ENCODE peak calls at places on chromosomes 5 and 9, in eight cellular contexts. One of them, this sample, is unnamed. For H3K36me3, the result is how much of the 10 kb centered on the place peaks cover.

GRCh38 chr5:135243194-135244191 is 155.5 kb downstream of the MACROH2A1 start:
- DNase-seq in aorta: no peak
- DNase-seq in PC-3: no peak
- DNase-seq in CD4-positive, alpha-beta memory T cell: no peak
- DNase-seq in CD4-positive, CD25-positive, alpha-beta regulatory T cell: no peak
- DNase-seq in right atrium auricular region: peak
- DNase-seq in spleen: peak
- DNase-seq in tibial artery: peak
- DNase-seq in this sample: no peak

GRCh38 chr5:150022163-150022540 is 21.6 kb downstream of the HMGXB3 start:
- DNase-seq in aorta: no peak
- DNase-seq in PC-3: peak
- DNase-seq in CD4-positive, alpha-beta memory T cell: no peak
- DNase-seq in CD4-positive, CD25-positive, alpha-beta regulatory T cell: no peak
- DNase-seq in right atrium auricular region: no peak
- DNase-seq in spleen: no peak
- DNase-seq in tibial artery: no peak
- DNase-seq in this sample: no peak

GRCh38 chr5:75509956-75510355 is 1.5 kb downstream of the CERT1 start:
- DNase-seq in aorta: no peak
- DNase-seq in PC-3: peak
- DNase-seq in CD4-positive, alpha-beta memory T cell: no peak
- DNase-seq in CD4-positive, CD25-positive, alpha-beta regulatory T cell: peak
- DNase-seq in right atrium auricular region: no peak
- DNase-seq in spleen: no peak
- DNase-seq in tibial artery: peak
- DNase-seq in this sample: peak

GRCh38 chr5:113109344-113109743 is 132.7 kb downstream of the DCP2 start:
- DNase-seq in aorta: no peak
- DNase-seq in PC-3: no peak
- DNase-seq in CD4-positive, alpha-beta memory T cell: no peak
- DNase-seq in CD4-positive, CD25-positive, alpha-beta regulatory T cell: no peak
- DNase-seq in right atrium auricular region: no peak
- DNase-seq in spleen: no peak
- DNase-seq in tibial artery: no peak
- DNase-seq in this sample: no peak

GRCh38 chr5:124641154-124641792 is 105.2 kb downstream of the ZNF608 start:
- DNase-seq in aorta: no peak
- DNase-seq in PC-3: no peak
- DNase-seq in CD4-positive, alpha-beta memory T cell: no peak
- DNase-seq in CD4-positive, CD25-positive, alpha-beta regulatory T cell: no peak
- DNase-seq in right atrium auricular region: no peak
- DNase-seq in spleen: no peak
- DNase-seq in tibial artery: no peak
- DNase-seq in this sample: no peak

GRCh38 chr5:169229342-169229892 is 71.5 kb downstream of the SLIT3 start:
- DNase-seq in aorta: no peak
- DNase-seq in PC-3: no peak
- DNase-seq in CD4-positive, alpha-beta memory T cell: no peak
- DNase-seq in CD4-positive, CD25-positive, alpha-beta regulatory T cell: no peak
- DNase-seq in right atrium auricular region: no peak
- DNase-seq in spleen: no peak
- DNase-seq in tibial artery: no peak
- DNase-seq in this sample: no peak

GRCh38 chr9:2013688-2014087 is 1.5 kb upstream of the SMARCA2 start:
- DNase-seq in aorta: no peak
- DNase-seq in PC-3: no peak
- DNase-seq in CD4-positive, alpha-beta memory T cell: no peak
- DNase-seq in CD4-positive, CD25-positive, alpha-beta regulatory T cell: no peak
- DNase-seq in right atrium auricular region: no peak
- DNase-seq in spleen: no peak
- DNase-seq in tibial artery: no peak
- DNase-seq in this sample: no peak

GRCh38 chr5:150904479-150905311 is at the start of gene ZNF300:
- DNase-seq in aorta: peak
- DNase-seq in PC-3: no peak
- DNase-seq in CD4-positive, alpha-beta memory T cell: peak
- DNase-seq in CD4-positive, CD25-positive, alpha-beta regulatory T cell: peak
- DNase-seq in right atrium auricular region: peak
- DNase-seq in spleen: peak
- DNase-seq in tibial artery: peak
- DNase-seq in this sample: peak

GRCh38 chr5:114038756-114039155 is 323.1 kb upstream of the KCNN2 start:
- DNase-seq in aorta: no peak
- DNase-seq in PC-3: no peak
- DNase-seq in CD4-positive, alpha-beta memory T cell: no peak
- DNase-seq in CD4-positive, CD25-positive, alpha-beta regulatory T cell: no peak
- DNase-seq in right atrium auricular region: no peak
- DNase-seq in spleen: no peak
- DNase-seq in tibial artery: no peak
- DNase-seq in this sample: no peak

GRCh38 chr5:31361234-31361633 is 167.7 kb downstream of the CDH6 start:
- DNase-seq in aorta: no peak
- DNase-seq in PC-3: peak
- DNase-seq in CD4-positive, alpha-beta memory T cell: no peak
- DNase-seq in CD4-positive, CD25-positive, alpha-beta regulatory T cell: no peak
- DNase-seq in right atrium auricular region: no peak
- DNase-seq in spleen: no peak
- DNase-seq in tibial artery: no peak
- DNase-seq in this sample: no peak

GRCh38 chr5:56003633-56004032 is 8.9 kb upstream of the IL6ST start:
- DNase-seq in aorta: no peak
- DNase-seq in PC-3: no peak
- DNase-seq in CD4-positive, alpha-beta memory T cell: no peak
- DNase-seq in CD4-positive, CD25-positive, alpha-beta regulatory T cell: no peak
- DNase-seq in right atrium auricular region: no peak
- DNase-seq in spleen: no peak
- DNase-seq in tibial artery: no peak
- DNase-seq in this sample: no peak

GRCh38 chr5:131495536-131496399 is 139.3 kb downstream of the RAPGEF6 start:
- DNase-seq in aorta: no peak
- DNase-seq in PC-3: no peak
- DNase-seq in CD4-positive, alpha-beta memory T cell: no peak
- DNase-seq in CD4-positive, CD25-positive, alpha-beta regulatory T cell: no peak
- DNase-seq in right atrium auricular region: no peak
- DNase-seq in spleen: no peak
- DNase-seq in tibial artery: no peak
- DNase-seq in this sample: no peak

GRCh38 chr5:77972545-77973252 is 196.6 kb upstream of the TBCA start:
- DNase-seq in aorta: no peak
- DNase-seq in PC-3: no peak
- DNase-seq in CD4-positive, alpha-beta memory T cell: no peak
- DNase-seq in CD4-positive, CD25-positive, alpha-beta regulatory T cell: peak
- DNase-seq in right atrium auricular region: no peak
- DNase-seq in spleen: peak
- DNase-seq in tibial artery: no peak
- DNase-seq in this sample: no peak

GRCh38 chr5:113147537-113147936 is 170.9 kb downstream of the DCP2 start:
- DNase-seq in aorta: no peak
- DNase-seq in PC-3: no peak
- DNase-seq in CD4-positive, alpha-beta memory T cell: no peak
- DNase-seq in CD4-positive, CD25-positive, alpha-beta regulatory T cell: no peak
- DNase-seq in right atrium auricular region: no peak
- DNase-seq in spleen: no peak
- DNase-seq in tibial artery: no peak
- DNase-seq in this sample: no peak

GRCh38 chr9:92686954-92687353 is 17.0 kb upstream of the IPPK start:
- DNase-seq in aorta: no peak
- DNase-seq in PC-3: peak
- DNase-seq in CD4-positive, alpha-beta memory T cell: no peak
- DNase-seq in CD4-positive, CD25-positive, alpha-beta regulatory T cell: peak
- DNase-seq in right atrium auricular region: no peak
- DNase-seq in spleen: no peak
- DNase-seq in tibial artery: no peak
- DNase-seq in this sample: no peak

DNA sequence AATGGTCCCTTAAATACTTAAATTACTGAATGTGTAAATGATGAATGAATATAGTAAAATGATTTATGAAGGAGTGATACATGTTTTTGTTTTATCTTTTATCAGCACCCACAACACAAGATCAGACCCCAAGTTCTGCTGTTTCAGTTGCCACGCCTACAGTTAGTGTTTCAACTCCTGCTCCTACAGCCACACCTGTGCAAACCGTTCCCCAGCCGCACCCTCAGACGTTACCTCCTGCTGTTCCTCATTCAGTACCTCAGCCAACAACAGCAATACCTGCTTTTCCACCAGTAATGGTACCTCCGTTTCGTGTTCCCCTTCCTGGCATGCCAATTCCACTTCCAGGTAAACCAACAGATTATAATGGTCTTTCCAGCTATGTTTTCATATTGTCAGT is 16.3 kb downstream of the TCERG1 start:
- DNase-seq in aorta: no peak
- DNase-seq in PC-3: no peak
- DNase-seq in CD4-positive, alpha-beta memory T cell: no peak
- DNase-seq in CD4-positive, CD25-positive, alpha-beta regulatory T cell: no peak
- DNase-seq in right atrium auricular region: no peak
- DNase-seq in spleen: no peak
- DNase-seq in tibial artery: no peak
- DNase-seq in this sample: no peak
- H3K36me3 ChIP-seq in aorta: under half
- H3K36me3 ChIP-seq in PC-3: half or more
- H3K36me3 ChIP-seq in CD4-positive, alpha-beta memory T cell: half or more
- H3K36me3 ChIP-seq in CD4-positive, CD25-positive, alpha-beta regulatory T cell: half or more
- H3K36me3 ChIP-seq in right atrium auricular region: under half
- H3K36me3 ChIP-seq in spleen: half or more
- H3K36me3 ChIP-seq in tibial artery: half or more
- H3K36me3 ChIP-seq in this sample: half or more

GRCh38 chr9:108884701-108885100 is 22.6 kb downstream of the ACTL7A start:
- DNase-seq in aorta: no peak
- DNase-seq in PC-3: no peak
- DNase-seq in CD4-positive, alpha-beta memory T cell: no peak
- DNase-seq in CD4-positive, CD25-positive, alpha-beta regulatory T cell: no peak
- DNase-seq in right atrium auricular region: no peak
- DNase-seq in spleen: no peak
- DNase-seq in tibial artery: no peak
- DNase-seq in this sample: no peak
- H3K36me3 ChIP-seq in aorta: under half
- H3K36me3 ChIP-seq in PC-3: under half
- H3K36me3 ChIP-seq in CD4-positive, alpha-beta memory T cell: under half
- H3K36me3 ChIP-seq in CD4-positive, CD25-positive, alpha-beta regulatory T cell: under half
- H3K36me3 ChIP-seq in right atrium auricular region: under half
- H3K36me3 ChIP-seq in spleen: half or more
- H3K36me3 ChIP-seq in tibial artery: half or more
- H3K36me3 ChIP-seq in this sample: under half

GRCh38 chr9:124290053-124290581 is 32.4 kb downstream of the NEK6 start:
- DNase-seq in aorta: no peak
- DNase-seq in PC-3: no peak
- DNase-seq in CD4-positive, alpha-beta memory T cell: no peak
- DNase-seq in CD4-positive, CD25-positive, alpha-beta regulatory T cell: no peak
- DNase-seq in right atrium auricular region: no peak
- DNase-seq in spleen: peak
- DNase-seq in tibial artery: no peak
- DNase-seq in this sample: no peak
- H3K36me3 ChIP-seq in aorta: under half
- H3K36me3 ChIP-seq in PC-3: under half
- H3K36me3 ChIP-seq in CD4-positive, alpha-beta memory T cell: under half
- H3K36me3 ChIP-seq in CD4-positive, CD25-positive, alpha-beta regulatory T cell: under half
- H3K36me3 ChIP-seq in right atrium auricular region: under half
- H3K36me3 ChIP-seq in spleen: under half
- H3K36me3 ChIP-seq in tibial artery: under half
- H3K36me3 ChIP-seq in this sample: under half

GRCh38 chr5:138528744-138529469 is 14.1 kb downstream of the ETF1 start:
- DNase-seq in aorta: no peak
- DNase-seq in PC-3: no peak
- DNase-seq in CD4-positive, alpha-beta memory T cell: no peak
- DNase-seq in CD4-positive, CD25-positive, alpha-beta regulatory T cell: no peak
- DNase-seq in right atrium auricular region: no peak
- DNase-seq in spleen: no peak
- DNase-seq in tibial artery: no peak
- DNase-seq in this sample: no peak
- H3K36me3 ChIP-seq in aorta: under half
- H3K36me3 ChIP-seq in PC-3: under half
- H3K36me3 ChIP-seq in CD4-positive, alpha-beta memory T cell: under half
- H3K36me3 ChIP-seq in CD4-positive, CD25-positive, alpha-beta regulatory T cell: under half
- H3K36me3 ChIP-seq in right atrium auricular region: under half
- H3K36me3 ChIP-seq in spleen: half or more
- H3K36me3 ChIP-seq in tibial artery: under half
- H3K36me3 ChIP-seq in this sample: half or more

GRCh38 chr9:136915632-136916329 is 28.8 kb downstream of the FBXW5 start:
- DNase-seq in aorta: no peak
- DNase-seq in PC-3: no peak
- DNase-seq in CD4-positive, alpha-beta memory T cell: no peak
- DNase-seq in CD4-positive, CD25-positive, alpha-beta regulatory T cell: no peak
- DNase-seq in right atrium auricular region: no peak
- DNase-seq in spleen: no peak
- DNase-seq in tibial artery: no peak
- DNase-seq in this sample: no peak
- H3K36me3 ChIP-seq in aorta: under half
- H3K36me3 ChIP-seq in PC-3: under half
- H3K36me3 ChIP-seq in CD4-positive, alpha-beta memory T cell: half or more
- H3K36me3 ChIP-seq in CD4-positive, CD25-positive, alpha-beta regulatory T cell: half or more
- H3K36me3 ChIP-seq in right atrium auricular region: under half
- H3K36me3 ChIP-seq in spleen: half or more
- H3K36me3 ChIP-seq in tibial artery: half or more
- H3K36me3 ChIP-seq in this sample: under half

GRCh38 chr5:139684881-139685749 is 37.0 kb downstream of the CXXC5 start:
- DNase-seq in aorta: no peak
- DNase-seq in PC-3: no peak
- DNase-seq in CD4-positive, alpha-beta memory T cell: no peak
- DNase-seq in CD4-positive, CD25-positive, alpha-beta regulatory T cell: no peak
- DNase-seq in right atrium auricular region: no peak
- DNase-seq in spleen: no peak
- DNase-seq in tibial artery: no peak
- DNase-seq in this sample: peak

GRCh38 chr5:139684350-139684880 is 36.3 kb downstream of the CXXC5 start:
- DNase-seq in aorta: no peak
- DNase-seq in PC-3: no peak
- DNase-seq in CD4-positive, alpha-beta memory T cell: no peak
- DNase-seq in CD4-positive, CD25-positive, alpha-beta regulatory T cell: no peak
- DNase-seq in right atrium auricular region: no peak
- DNase-seq in spleen: no peak
- DNase-seq in tibial artery: no peak
- DNase-seq in this sample: no peak

GRCh38 chr5:139686919-139687421 is 38.8 kb downstream of the CXXC5 start:
- DNase-seq in aorta: no peak
- DNase-seq in PC-3: no peak
- DNase-seq in CD4-positive, alpha-beta memory T cell: no peak
- DNase-seq in CD4-positive, CD25-positive, alpha-beta regulatory T cell: no peak
- DNase-seq in right atrium auricular region: no peak
- DNase-seq in spleen: no peak
- DNase-seq in tibial artery: no peak
- DNase-seq in this sample: no peak

GRCh38 chr5:139686356-139686918 is 38.3 kb downstream of the CXXC5 start:
- DNase-seq in aorta: no peak
- DNase-seq in PC-3: no peak
- DNase-seq in CD4-positive, alpha-beta memory T cell: no peak
- DNase-seq in CD4-positive, CD25-positive, alpha-beta regulatory T cell: no peak
- DNase-seq in right atrium auricular region: no peak
- DNase-seq in spleen: no peak
- DNase-seq in tibial artery: no peak
- DNase-seq in this sample: no peak

DNA sequence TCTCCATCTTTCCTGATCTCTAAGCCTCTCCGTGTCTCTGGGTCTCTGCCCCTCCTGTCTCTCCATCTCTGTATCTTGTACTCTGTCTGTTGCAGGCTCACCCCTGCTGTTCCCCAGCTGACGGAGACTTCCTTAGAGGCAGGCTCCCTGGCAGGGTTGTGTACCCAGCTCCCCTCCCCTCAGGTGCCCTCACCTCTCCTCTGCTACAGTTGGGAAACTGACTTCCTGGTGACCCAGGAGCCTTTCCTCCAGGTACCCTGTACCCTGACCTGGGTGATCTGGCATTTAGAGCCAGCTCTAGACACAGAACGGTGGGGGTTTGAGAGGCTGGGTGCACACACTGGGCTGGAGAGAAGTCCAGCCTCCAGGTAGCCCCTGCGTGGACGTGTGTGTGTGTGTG is 37.7 kb downstream of the CXXC5 start:
- DNase-seq in aorta: no peak
- DNase-seq in PC-3: no peak
- DNase-seq in CD4-positive, alpha-beta memory T cell: no peak
- DNase-seq in CD4-positive, CD25-positive, alpha-beta regulatory T cell: no peak
- DNase-seq in right atrium auricular region: no peak
- DNase-seq in spleen: no peak
- DNase-seq in tibial artery: no peak
- DNase-seq in this sample: no peak
- H3K36me3 ChIP-seq in aorta: under half
- H3K36me3 ChIP-seq in PC-3: under half
- H3K36me3 ChIP-seq in CD4-positive, alpha-beta memory T cell: under half
- H3K36me3 ChIP-seq in CD4-positive, CD25-positive, alpha-beta regulatory T cell: under half
- H3K36me3 ChIP-seq in right atrium auricular region: under half
- H3K36me3 ChIP-seq in spleen: under half
- H3K36me3 ChIP-seq in tibial artery: under half
- H3K36me3 ChIP-seq in this sample: under half